ENCODE peak calls at places on chromosomes 6 and 20, in nine cellular contexts. B is cardiac muscle cell; C is endothelial cell of umbilical vein; X is neural progenitor cell; T is WERI-Rb-1; P is astrocyte of the cerebellum; E is CD8-positive, alpha-beta T cell; Q is heart left ventricle; J is cardiac fibroblast. K is an unnamed sample.

GRCh38 chr20:472889-473292 is 10.6 kb upstream of the TBC1D20 start:
- DNase-seq in P (no peak), E (no peak), X (no peak), B (no peak), J (no peak), C (no peak), Q (no peak), T (no peak), K (no peak)

GRCh38 chr6:68054776-68055175 is 580.3 kb upstream of the ADGRB3 start:
- DNase-seq in P (no peak), X (no peak), J (peak; percentile 45), E (no peak), C (no peak), T (no peak), B (peak; percentile 38), Q (no peak), K (no peak)

GRCh38 chr6:76026101-76026500 is 46.4 kb downstream of the IMPG1 start:
- DNase-seq in E (no peak), T (no peak), X (peak; percentile 45), J (peak; percentile 10), Q (no peak), P (no peak), B (peak; percentile 2), C (no peak), K (no peak)

GRCh38 chr6:104540743-104541142 is 319.0 kb downstream of the HACE1 start:
- DNase-seq in B (peak; percentile 83), P (peak; percentile 20), X (no peak), E (no peak), T (no peak), J (peak; percentile 62), Q (no peak), C (no peak), K (no peak)

GRCh38 chr6:4280721-4281120 is 145.3 kb upstream of the ECI2 start:
- DNase-seq in Q (no peak), P (peak; percentile 35), J (peak; percentile 85), X (no peak), C (peak; percentile 76), B (peak; percentile 85), E (no peak), T (no peak), K (no peak)

GRCh38 chr6:84867521-84867920 is 103.1 kb upstream of the TBX18 start:
- DNase-seq in B (peak; percentile 87), X (no peak), T (no peak), P (no peak), E (no peak), C (no peak), Q (no peak), J (peak; percentile 93), K (no peak)

GRCh38 chr6:37554480-37554819 is 54.8 kb upstream of the CCDC167 start:
- DNase-seq in X (no peak), E (no peak), J (peak; percentile 19), Q (no peak), C (no peak), T (no peak), P (no peak), B (no peak), K (no peak)

GRCh38 chr20:44501448-44501847 is 20.4 kb downstream of the SERINC3 start:
- DNase-seq in P (no peak), J (peak; percentile 95), E (no peak), X (no peak), T (no peak), B (peak; percentile 92), C (no peak), Q (no peak), K (no peak)

GRCh38 chr6:158912591-158912990 is 87.4 kb downstream of the RSPH3 start:
- DNase-seq in E (no peak), P (no peak), C (no peak), Q (no peak), X (no peak), J (no peak), B (no peak), T (no peak), K (no peak)

GRCh38 chr6:1895721-1896120 is 286.0 kb downstream of the FOXC1 start:
- DNase-seq in J (no peak), C (peak; percentile 56), X (no peak), P (no peak), Q (no peak), T (no peak), B (no peak), E (no peak), K (no peak)

GRCh38 chr20:57667385-57667784 is 42.4 kb downstream of the PMEPA1 start:
- DNase-seq in X (no peak), C (no peak), J (no peak), Q (peak; percentile 58), T (no peak), P (no peak), E (no peak), B (no peak), K (no peak)

GRCh38 chr6:132797975-132798819 is at the start of gene SLC18B1:
- DNase-seq in X (peak; percentile 76), J (peak; percentile 46), E (peak; percentile 67), B (peak; percentile 44), Q (peak; percentile 78), C (peak; percentile 60), T (peak; percentile 33), P (no peak), K (no peak)

GRCh38 chr6:131173680-131174079 is 38.4 kb downstream of the AKAP7 start:
- DNase-seq in B (peak; percentile 55), J (peak; percentile 83), P (peak; percentile 37), T (no peak), X (no peak), C (no peak), E (no peak), Q (no peak), K (no peak)

GRCh38 chr6:43122146-43122545 is 46.0 kb downstream of the PTK7 start:
- DNase-seq in X (no peak), Q (no peak), C (no peak), T (no peak), E (no peak), J (no peak), B (no peak), P (no peak), K (no peak)

GRCh38 chr6:55276745-55277627 is 50.3 kb upstream of the GFRAL start:
- DNase-seq in Q (no peak), C (peak; percentile 64), X (peak; percentile 71), T (peak; percentile 54), P (peak; percentile 76), J (peak; percentile 81), B (peak; percentile 84), E (no peak), K (peak; percentile 16)

GRCh38 chr20:53949319-53949839 is 121.0 kb downstream of the BCAS1 start:
- DNase-seq in P (peak; percentile 90), X (no peak), B (peak; percentile 88), E (peak; percentile 84), Q (peak; percentile 75), J (peak; percentile 94), T (no peak), C (peak; percentile 63), K (no peak)

GRCh38 chr6:167350731-167351655 is 26.1 kb downstream of the TTLL2 start:
- DNase-seq in E (peak; percentile 90), T (peak; percentile 89), X (peak; percentile 90), P (peak; percentile 35), Q (peak; percentile 82), C (peak; percentile 76), B (peak; percentile 65), J (peak; percentile 28), K (peak; percentile 26)

GRCh38 chr6:20906938-20907337 is 372.7 kb downstream of the CDKAL1 start:
- DNase-seq in P (peak; percentile 23), C (no peak), B (peak; percentile 92), X (no peak), J (peak; percentile 92), Q (no peak), T (no peak), E (no peak), K (no peak)

GRCh38 chr20:17699931-17700351 is at the start of gene BANF2:
- DNase-seq in J (no peak), T (no peak), Q (no peak), C (no peak), B (no peak), P (no peak), X (no peak), E (no peak), K (no peak)

GRCh38 chr20:33310327-33310899 is 27.4 kb downstream of the BPIFB1 start:
- DNase-seq in B (no peak), Q (no peak), X (no peak), C (no peak), E (no peak), P (no peak), J (no peak), T (no peak), K (no peak)

DNA sequence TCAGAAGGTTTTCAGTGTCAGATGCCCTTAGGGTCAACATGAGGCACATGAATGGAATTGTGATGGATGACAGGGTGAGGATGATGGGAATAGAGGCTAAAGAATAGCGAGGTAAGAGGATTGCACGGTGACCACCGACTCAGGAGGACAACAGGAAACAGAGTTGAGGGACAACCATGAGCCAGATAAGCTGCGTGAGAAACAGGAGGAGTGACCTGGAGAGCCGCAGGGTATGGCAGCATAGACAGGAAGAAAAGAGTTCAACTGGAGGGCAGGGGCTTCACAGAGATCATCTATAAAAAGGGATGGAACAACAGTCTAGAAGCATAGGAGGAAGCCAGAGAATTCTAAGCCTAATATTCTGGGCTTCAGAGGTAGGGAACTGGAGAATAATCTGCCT is 84.7 kb upstream of the ENPP5 start:
- DNase-seq in J (no peak), Q (no peak), T (peak; percentile 54), E (no peak), B (no peak), P (no peak), C (no peak), X (no peak), K (no peak)
- H3K4me3 ChIP-seq in J (no peak overlapping the region), Q (no peak overlapping the region), T (no peak overlapping the region), E (no peak overlapping the region), B (no peak overlapping the region), P (no peak overlapping the region), C (no peak overlapping the region), X (no peak overlapping the region), K (no peak overlapping the region)

GRCh38 chr6:22343864-22344263 is 47.0 kb upstream of the PRL start:
- DNase-seq in C (no peak), Q (no peak), B (no peak), T (peak; percentile 22), P (no peak), X (no peak), E (no peak), J (no peak), K (no peak)
- TF ChIP-seq CTCF in C (no peak), Q (no peak), B (no peak), T (peak; percentile 18), P (no peak), X (peak; percentile 33), E (no peak), J (peak; percentile 1), K (no peak)

GRCh38 chr6:157763129-157763893 is 59.7 kb upstream of the SNX9 start:
- DNase-seq in T (no peak), Q (no peak), J (peak; percentile 77), X (no peak), C (peak; percentile 81), E (no peak), B (peak; percentile 68), P (peak; percentile 33), K (no peak)
- H3K4me3 ChIP-seq in T (no peak overlapping the region), Q (no peak overlapping the region), J (no peak overlapping the region), X (no peak overlapping the region), C (no peak overlapping the region), E (no peak overlapping the region), B (no peak overlapping the region), P (no peak overlapping the region), K (no peak overlapping the region)

GRCh38 chr6:12640438-12640837 is 76.1 kb upstream of the PHACTR1 start:
- DNase-seq in X (no peak), J (no peak), B (no peak), Q (no peak), C (no peak), P (no peak), E (no peak), T (no peak), K (no peak)
- TF ChIP-seq CTCF in X (no peak), J (no peak), B (no peak), Q (no peak), C (no peak), P (no peak), E (no peak), T (no peak), K (no peak)

K was measured in GM12864.